ENCODE peak calls at places on chromosomes 5 and 9, in eight cellular contexts. G is activated CD8-positive, alpha-beta T cell treated with anti-CD3 and anti-CD28 coated beads for 36 hours; X is GM12865; K is OCI-LY7; M is epithelial cell of proximal tubule; F is GM06990; H is mammary epithelial cell; B is lower leg skin. L is an unnamed sample.
A peak's percentile ranks its signal among the peaks of the same experiment; 100 is the strongest.

GRCh38 chr5:173201636-173202265 is 33.3 kb downstream of the NKX2-5 start:
- DNase-seq in H (peak; percentile 80), K (no peak), X (no peak), F (no peak), M (peak; percentile 12), B (no peak), G (no peak), L (no peak)

GRCh38 chr9:11340656-11341055 is 727.9 kb upstream of the PTPRD start:
- DNase-seq in K (no peak), F (no peak), X (no peak), B (no peak), G (no peak), H (no peak), M (no peak), L (no peak)

GRCh38 chr9:94061864-94062263 is 22.4 kb upstream of the PTPDC1 start:
- DNase-seq in B (no peak), F (no peak), G (no peak), M (no peak), X (no peak), K (no peak), H (no peak), L (no peak)

GRCh38 chr5:83488271-83488670 is 16.7 kb downstream of the VCAN start:
- DNase-seq in H (no peak), X (no peak), F (no peak), G (no peak), B (no peak), M (no peak), K (no peak), L (no peak)

GRCh38 chr5:55363861-55364260 is 56.1 kb downstream of the MTREX start:
- DNase-seq in K (no peak), F (no peak), G (no peak), X (no peak), H (no peak), M (no peak), B (no peak), L (no peak)

GRCh38 chr5:32522429-32523143 is 62.8 kb upstream of the SUB1 start:
- DNase-seq in H (no peak), B (peak; percentile 32), F (no peak), X (no peak), K (no peak), M (no peak), G (peak; percentile 37), L (no peak)

GRCh38 chr9:20363233-20363632 is 259.1 kb downstream of the MLLT3 start:
- DNase-seq in X (no peak), H (no peak), G (no peak), K (no peak), F (no peak), M (no peak), B (no peak), L (no peak)

GRCh38 chr5:115961413-115962238 is 649 bp upstream of the LVRN start:
- DNase-seq in K (no peak), H (no peak), F (no peak), G (peak; percentile 3), M (no peak), X (no peak), B (no peak), L (peak; percentile 33)

GRCh38 chr9:1869843-1870242 is 145.3 kb upstream of the SMARCA2 start:
- DNase-seq in F (peak; percentile 28), K (peak; percentile 22), B (no peak), H (peak; percentile 11), G (peak; percentile 54), X (peak; percentile 85), M (no peak), L (peak; percentile 45)

GRCh38 chr9:132632426-132632825 is 37.4 kb downstream of the DDX31 start:
- DNase-seq in B (no peak), H (no peak), F (no peak), K (no peak), X (no peak), G (no peak), M (no peak), L (no peak)

GRCh38 chr5:6611561-6612256 is 21.1 kb downstream of the NSUN2 start:
- DNase-seq in F (no peak), K (no peak), G (no peak), B (no peak), X (no peak), H (no peak), M (no peak), L (no peak)

GRCh38 chr9:14706530-14707140 is 13.4 kb upstream of the ZDHHC21 start:
- DNase-seq in K (peak; percentile 24), B (no peak), F (peak; percentile 18), G (no peak), X (no peak), H (no peak), M (no peak), L (no peak)

DNA sequence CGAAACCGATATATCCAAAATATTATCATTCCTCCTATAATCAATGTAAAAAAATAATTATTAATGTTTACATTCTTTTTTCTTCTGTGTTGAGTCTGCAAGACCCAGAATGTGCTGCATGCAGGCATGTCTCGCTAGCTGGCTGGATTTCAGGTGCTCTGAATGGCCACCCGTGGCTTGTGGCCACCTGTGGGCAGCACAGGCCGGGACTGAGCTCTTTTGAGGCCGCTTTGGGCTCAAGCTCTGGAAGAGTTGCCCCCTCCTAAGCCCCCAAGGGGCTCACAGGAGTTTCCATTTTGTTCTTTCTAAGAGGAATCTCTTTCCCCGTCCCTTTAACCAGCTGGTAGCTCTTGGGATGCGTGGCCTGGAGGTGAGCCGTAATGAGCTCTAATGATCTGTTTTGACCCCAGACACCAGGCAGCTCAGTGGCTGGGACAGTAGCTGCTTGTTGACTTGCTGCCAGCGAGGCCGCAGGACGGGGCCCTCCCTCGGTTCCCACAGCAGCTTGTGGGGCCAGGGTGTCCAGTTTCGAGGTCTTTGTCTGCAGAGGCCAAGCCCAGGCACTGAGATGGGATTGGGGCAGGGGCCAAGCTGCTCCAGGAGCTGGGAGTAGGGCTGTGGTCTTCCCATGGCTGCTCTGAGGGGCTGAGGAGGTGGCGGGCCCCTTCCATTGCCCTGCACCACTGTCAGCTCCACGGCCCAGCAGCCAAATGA is 20.8 kb downstream of the ASS1 start:
- DNase-seq in M (no peak), H (no peak), G (no peak), B (no peak), F (no peak), K (no peak), X (no peak), L (no peak)
- TF ChIP-seq CTCF in M (peak; percentile 4), H (no peak), G (no peak), B (no peak), F (no peak), K (no peak), X (no peak), L (no peak)

GRCh38 chr5:113514263-113514590 is 733 bp downstream of the YTHDC2 start:
- DNase-seq in H (no peak), F (no peak), K (peak; percentile 31), M (no peak), B (no peak), X (peak; percentile 17), G (no peak), L (no peak)

GRCh38 chr5:113508756-113509155 is 4.7 kb upstream of the YTHDC2 start:
- DNase-seq in X (no peak), H (peak; percentile 33), G (no peak), K (no peak), M (no peak), F (no peak), B (no peak), L (no peak)

GRCh38 chr5:113510836-113511451 is 2.5 kb upstream of the YTHDC2 start:
- DNase-seq in K (peak; percentile 63), G (no peak), B (no peak), H (peak; percentile 59), X (peak; percentile 42), F (no peak), M (no peak), L (peak; percentile 32)

GRCh38 chr5:113513384-113514262 is at the start of gene YTHDC2:
- DNase-seq in F (peak; percentile 92), X (peak; percentile 89), G (peak; percentile 92), M (no peak), B (peak; percentile 73), H (peak; percentile 79), K (peak; percentile 88), L (peak; percentile 87)

GRCh38 chr5:113512341-113512740 is 1.2 kb upstream of the YTHDC2 start:
- DNase-seq in H (peak; percentile 21), F (no peak), X (no peak), K (no peak), B (no peak), G (no peak), M (no peak), L (no peak)
- TF ChIP-seq CTCF in H (no peak), F (no peak), X (no peak), K (no peak), B (no peak), G (no peak), M (no peak), L (no peak)

GRCh38 chr5:169811680-169812079 is 168.6 kb downstream of the INSYN2B start:
- DNase-seq in M (no peak), G (no peak), K (no peak), B (no peak), X (no peak), F (no peak), H (no peak), L (no peak)
- TF ChIP-seq CTCF in M (no peak), G (no peak), K (no peak), B (no peak), X (no peak), F (no peak), H (no peak), L (no peak)

GRCh38 chr5:176647870-176648466 is 684 bp downstream of the TSPAN17 start:
- DNase-seq in B (peak; percentile 43), H (peak; percentile 27), G (no peak), M (no peak), F (no peak), X (no peak), K (no peak), L (no peak)

GRCh38 chr5:176648467-176649194 is 1.3 kb downstream of the TSPAN17 start:
- DNase-seq in B (no peak), G (peak; percentile 65), K (no peak), X (no peak), H (no peak), M (no peak), F (no peak), L (no peak)

GRCh38 chr5:176646049-176646706 is 1.1 kb upstream of the TSPAN17 start:
- DNase-seq in H (no peak), K (no peak), G (no peak), B (no peak), F (no peak), M (no peak), X (no peak), L (no peak)

GRCh38 chr5:176646707-176647029 is 616 bp upstream of the TSPAN17 start:
- DNase-seq in B (no peak), G (no peak), F (no peak), M (no peak), K (no peak), H (no peak), X (no peak), L (no peak)

DNA sequence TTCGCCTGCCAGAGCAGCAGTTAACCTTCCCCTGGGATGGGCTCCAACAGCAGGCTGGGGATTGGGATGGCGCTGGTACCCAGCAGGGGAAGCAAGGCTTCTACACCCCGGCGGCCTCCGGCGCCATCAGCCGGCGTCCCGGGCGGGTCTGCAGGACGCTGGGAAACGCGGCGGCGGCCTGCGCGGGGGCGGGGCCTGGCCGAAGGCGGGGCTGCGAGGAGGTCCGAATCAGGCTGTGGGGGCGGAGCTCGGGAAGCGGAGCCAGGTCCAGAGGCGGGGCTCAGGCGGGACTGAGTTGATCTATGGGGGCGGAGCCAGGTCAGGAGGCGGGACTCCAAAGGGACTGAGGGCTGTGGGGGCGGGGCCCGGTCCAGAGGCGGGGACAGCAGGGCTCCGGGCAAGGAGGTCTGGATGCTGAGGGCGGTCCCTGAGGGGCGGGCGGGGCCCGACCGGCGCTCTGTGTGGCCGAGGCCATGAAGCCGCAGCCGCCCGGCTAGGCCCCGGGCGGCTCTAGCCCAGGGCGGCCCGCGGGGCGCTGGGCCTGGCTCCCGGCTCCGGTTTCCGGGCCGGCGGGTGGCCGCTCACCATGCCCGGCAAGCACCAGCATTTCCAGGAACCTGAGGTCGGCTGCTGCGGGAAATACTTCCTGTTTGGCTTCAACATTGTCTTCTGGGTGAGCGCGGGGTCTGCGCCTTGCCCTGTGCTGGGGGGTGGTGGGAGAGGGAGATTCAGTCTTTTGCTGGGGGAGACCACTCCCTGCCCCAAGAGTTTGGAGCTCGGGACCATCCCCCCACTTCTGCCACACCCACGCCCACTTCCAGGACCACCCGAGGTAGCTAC is at the start of gene TSPAN17:
- DNase-seq in G (peak; percentile 100), K (peak; percentile 100), B (peak; percentile 100), F (peak; percentile 98), H (peak; percentile 98), M (peak; percentile 61), X (peak; percentile 99), L (peak; percentile 100)
- TF ChIP-seq CTCF in G (no peak), K (peak; percentile 62), B (no peak), F (peak; percentile 24), H (no peak), M (peak; percentile 41), X (peak; percentile 7), L (peak; percentile 12)